ENCODE peak calls at places on chromosomes 13 and 19, in nine cellular contexts. One of them, this sample, is unnamed.

GRCh38 chr19:1605236-1606137 is at the start of gene UQCR11:
- DNase-seq in frontal cortex: peak
- DNase-seq in skeletal muscle cell: peak
- DNase-seq in cardiac fibroblast: peak
- DNase-seq in mesendoderm: peak
- DNase-seq in non-pigmented ciliary epithelial cell: peak
- DNase-seq in pancreas: peak
- DNase-seq in activated T-helper 1 cell treated with Interleukin-2 at 50 U/mL for 16 hours: peak
- DNase-seq in NCI-H2029 treated with DMSO at 0.1 percent for 48 hours: peak
- DNase-seq in this sample: peak

GRCh38 chr13:109157275-109157674 is 527.9 kb downstream of the MYO16 start:
- DNase-seq in activated T-helper 1 cell treated with Interleukin-2 at 50 U/mL for 16 hours: no peak
- DNase-seq in mesendoderm: peak
- DNase-seq in skeletal muscle cell: no peak
- DNase-seq in pancreas: no peak
- DNase-seq in NCI-H2029 treated with DMSO at 0.1 percent for 48 hours: no peak
- DNase-seq in non-pigmented ciliary epithelial cell: no peak
- DNase-seq in frontal cortex: no peak
- DNase-seq in cardiac fibroblast: no peak
- DNase-seq in this sample: no peak

GRCh38 chr19:3995619-3996018 is 10.4 kb upstream of the EEF2 start:
- DNase-seq in non-pigmented ciliary epithelial cell: no peak
- DNase-seq in activated T-helper 1 cell treated with Interleukin-2 at 50 U/mL for 16 hours: no peak
- DNase-seq in skeletal muscle cell: no peak
- DNase-seq in frontal cortex: no peak
- DNase-seq in cardiac fibroblast: no peak
- DNase-seq in mesendoderm: no peak
- DNase-seq in pancreas: no peak
- DNase-seq in NCI-H2029 treated with DMSO at 0.1 percent for 48 hours: no peak
- DNase-seq in this sample: no peak

GRCh38 chr19:44741841-44742352 is 6.6 kb upstream of the BCL3 start:
- DNase-seq in mesendoderm: peak
- DNase-seq in activated T-helper 1 cell treated with Interleukin-2 at 50 U/mL for 16 hours: no peak
- DNase-seq in skeletal muscle cell: peak
- DNase-seq in cardiac fibroblast: peak
- DNase-seq in pancreas: peak
- DNase-seq in frontal cortex: peak
- DNase-seq in non-pigmented ciliary epithelial cell: peak
- DNase-seq in NCI-H2029 treated with DMSO at 0.1 percent for 48 hours: peak
- DNase-seq in this sample: peak

GRCh38 chr13:85816413-85816812 is 17.2 kb upstream of the SLITRK6 start:
- DNase-seq in NCI-H2029 treated with DMSO at 0.1 percent for 48 hours: no peak
- DNase-seq in non-pigmented ciliary epithelial cell: no peak
- DNase-seq in skeletal muscle cell: no peak
- DNase-seq in pancreas: no peak
- DNase-seq in activated T-helper 1 cell treated with Interleukin-2 at 50 U/mL for 16 hours: no peak
- DNase-seq in mesendoderm: peak
- DNase-seq in cardiac fibroblast: no peak
- DNase-seq in frontal cortex: no peak
- DNase-seq in this sample: no peak

GRCh38 chr13:46507978-46508377 is 45.0 kb upstream of the LRCH1 start:
- DNase-seq in NCI-H2029 treated with DMSO at 0.1 percent for 48 hours: no peak
- DNase-seq in mesendoderm: no peak
- DNase-seq in frontal cortex: no peak
- DNase-seq in skeletal muscle cell: no peak
- DNase-seq in activated T-helper 1 cell treated with Interleukin-2 at 50 U/mL for 16 hours: no peak
- DNase-seq in cardiac fibroblast: no peak
- DNase-seq in pancreas: no peak
- DNase-seq in non-pigmented ciliary epithelial cell: no peak
- DNase-seq in this sample: no peak

GRCh38 chr19:2041686-2042484 is 9.2 kb downstream of the MKNK2 start:
- DNase-seq in activated T-helper 1 cell treated with Interleukin-2 at 50 U/mL for 16 hours: peak
- DNase-seq in NCI-H2029 treated with DMSO at 0.1 percent for 48 hours: peak
- DNase-seq in pancreas: peak
- DNase-seq in skeletal muscle cell: peak
- DNase-seq in cardiac fibroblast: peak
- DNase-seq in non-pigmented ciliary epithelial cell: no peak
- DNase-seq in mesendoderm: peak
- DNase-seq in frontal cortex: peak
- DNase-seq in this sample: peak

GRCh38 chr19:16320987-16321386 is 3.6 kb upstream of the KLF2 start:
- DNase-seq in non-pigmented ciliary epithelial cell: no peak
- DNase-seq in activated T-helper 1 cell treated with Interleukin-2 at 50 U/mL for 16 hours: no peak
- DNase-seq in pancreas: no peak
- DNase-seq in frontal cortex: no peak
- DNase-seq in skeletal muscle cell: no peak
- DNase-seq in mesendoderm: no peak
- DNase-seq in cardiac fibroblast: no peak
- DNase-seq in NCI-H2029 treated with DMSO at 0.1 percent for 48 hours: no peak
- DNase-seq in this sample: no peak

GRCh38 chr13:76023644-76024043 is 387.5 kb downstream of the LMO7 start:
- DNase-seq in activated T-helper 1 cell treated with Interleukin-2 at 50 U/mL for 16 hours: no peak
- DNase-seq in cardiac fibroblast: no peak
- DNase-seq in frontal cortex: no peak
- DNase-seq in pancreas: no peak
- DNase-seq in mesendoderm: peak
- DNase-seq in skeletal muscle cell: no peak
- DNase-seq in NCI-H2029 treated with DMSO at 0.1 percent for 48 hours: no peak
- DNase-seq in non-pigmented ciliary epithelial cell: no peak
- DNase-seq in this sample: no peak

GRCh38 chr19:8731428-8732169 is 10.2 kb downstream of the OR2Z1 start:
- DNase-seq in skeletal muscle cell: no peak
- DNase-seq in frontal cortex: no peak
- DNase-seq in activated T-helper 1 cell treated with Interleukin-2 at 50 U/mL for 16 hours: no peak
- DNase-seq in NCI-H2029 treated with DMSO at 0.1 percent for 48 hours: no peak
- DNase-seq in cardiac fibroblast: no peak
- DNase-seq in non-pigmented ciliary epithelial cell: no peak
- DNase-seq in pancreas: no peak
- DNase-seq in mesendoderm: peak
- DNase-seq in this sample: no peak

GRCh38 chr13:57666131-57666530 is 34.6 kb downstream of the PCDH17 start:
- DNase-seq in cardiac fibroblast: no peak
- DNase-seq in frontal cortex: no peak
- DNase-seq in mesendoderm: no peak
- DNase-seq in pancreas: no peak
- DNase-seq in non-pigmented ciliary epithelial cell: no peak
- DNase-seq in skeletal muscle cell: no peak
- DNase-seq in activated T-helper 1 cell treated with Interleukin-2 at 50 U/mL for 16 hours: no peak
- DNase-seq in NCI-H2029 treated with DMSO at 0.1 percent for 48 hours: no peak
- DNase-seq in this sample: no peak

GRCh38 chr19:1773173-1773572 is 19.9 kb downstream of the ONECUT3 start:
- DNase-seq in NCI-H2029 treated with DMSO at 0.1 percent for 48 hours: no peak
- DNase-seq in non-pigmented ciliary epithelial cell: no peak
- DNase-seq in skeletal muscle cell: peak
- DNase-seq in frontal cortex: no peak
- DNase-seq in mesendoderm: no peak
- DNase-seq in activated T-helper 1 cell treated with Interleukin-2 at 50 U/mL for 16 hours: no peak
- DNase-seq in pancreas: no peak
- DNase-seq in cardiac fibroblast: peak
- DNase-seq in this sample: peak

This sample was measured in kidney epithelial cell.